ENCODE peak calls at places on chromosomes 3 and 15, in five cellular contexts. C, D, J, M and Y are unnamed samples.

GRCh38 chr3:34260991-34261365 is 462.5 kb downstream of the PDCD6IP start:
- DNase-seq in J (no peak), D (no peak), M (no peak), C (no peak), Y (no peak)

GRCh38 chr3:123419850-123420292 is 29.0 kb downstream of the ADCY5 start:
- DNase-seq in C (no peak), J (no peak), D (no peak), M (no peak), Y (peak; percentile 75)

GRCh38 chr15:77506311-77507150 is 85.8 kb downstream of the HMG20A start:
- DNase-seq in J (no peak), D (no peak), M (peak; percentile 46), C (no peak), Y (peak; percentile 49)

GRCh38 chr3:183285828-183286457 is 32.9 kb downstream of the B3GNT5 start:
- DNase-seq in J (peak; percentile 100), M (peak; percentile 100), C (no peak), D (peak; percentile 99), Y (peak; percentile 74)

GRCh38 chr3:171309906-171310359 is 150.3 kb downstream of the TNIK start:
- DNase-seq in J (peak; percentile 60), D (peak; percentile 77), M (peak; percentile 81), C (no peak), Y (no peak)

GRCh38 chr3:136728918-136729317 is 23.3 kb downstream of the STAG1 start:
- DNase-seq in J (no peak), D (peak; percentile 67), M (peak; percentile 79), C (peak; percentile 58), Y (no peak)

GRCh38 chr3:64199933-64200332 is 25.3 kb downstream of the PRICKLE2 start:
- DNase-seq in D (no peak), M (no peak), J (no peak), C (no peak), Y (no peak)

GRCh38 chr15:47717036-47717611 is at the start of gene SEMA6D:
- DNase-seq in J (no peak), M (peak; percentile 57), C (peak; percentile 91), D (peak; percentile 85), Y (peak; percentile 24)

GRCh38 chr3:187972454-187972853 is 181.5 kb upstream of the LPP start:
- DNase-seq in D (no peak), M (no peak), C (no peak), J (no peak), Y (no peak)
- H3K4me3 ChIP-seq in D (no peak overlapping the region), M (no peak overlapping the region), C (no peak overlapping the region), J (no peak overlapping the region), Y (no peak overlapping the region)

GRCh38 chr15:65254237-65254820 is 32.4 kb downstream of the PARP16 start:
- DNase-seq in M (no peak), J (no peak), D (no peak), C (no peak), Y (no peak)

GRCh38 chr15:65263313-65263712 is 23.4 kb downstream of the PARP16 start:
- DNase-seq in M (no peak), C (no peak), D (peak; percentile 52), J (no peak), Y (no peak)

GRCh38 chr15:65258370-65258769 is 28.3 kb downstream of the PARP16 start:
- DNase-seq in M (no peak), J (no peak), C (no peak), D (no peak), Y (no peak)

GRCh38 chr15:65258863-65259262 is 27.8 kb downstream of the PARP16 start:
- DNase-seq in C (no peak), J (no peak), D (no peak), M (no peak), Y (no peak)

GRCh38 chr15:65259367-65259781 is 27.3 kb downstream of the PARP16 start:
- DNase-seq in J (no peak), C (no peak), M (no peak), D (no peak), Y (no peak)
- H3K27ac ChIP-seq in J (no peak overlapping the region), C (no peak overlapping the region), M (no peak overlapping the region), D (no peak overlapping the region), Y (no peak overlapping the region)

GRCh38 chr3:71061581-71061980 is 521.9 kb downstream of the FOXP1 start:
- DNase-seq in M (no peak), C (no peak), D (no peak), J (no peak), Y (no peak)

GRCh38 chr3:71061037-71061436 is 522.5 kb downstream of the FOXP1 start:
- DNase-seq in C (no peak), J (no peak), M (no peak), D (no peak), Y (no peak)

GRCh38 chr3:71063768-71064287 is 519.7 kb downstream of the FOXP1 start:
- DNase-seq in C (peak; percentile 65), J (no peak), M (peak; percentile 79), D (peak; percentile 45), Y (peak; percentile 41)

GRCh38 chr3:71062920-71063767 is 520.4 kb downstream of the FOXP1 start:
- DNase-seq in J (no peak), C (no peak), D (peak; percentile 65), M (peak; percentile 65), Y (no peak)

DNA sequence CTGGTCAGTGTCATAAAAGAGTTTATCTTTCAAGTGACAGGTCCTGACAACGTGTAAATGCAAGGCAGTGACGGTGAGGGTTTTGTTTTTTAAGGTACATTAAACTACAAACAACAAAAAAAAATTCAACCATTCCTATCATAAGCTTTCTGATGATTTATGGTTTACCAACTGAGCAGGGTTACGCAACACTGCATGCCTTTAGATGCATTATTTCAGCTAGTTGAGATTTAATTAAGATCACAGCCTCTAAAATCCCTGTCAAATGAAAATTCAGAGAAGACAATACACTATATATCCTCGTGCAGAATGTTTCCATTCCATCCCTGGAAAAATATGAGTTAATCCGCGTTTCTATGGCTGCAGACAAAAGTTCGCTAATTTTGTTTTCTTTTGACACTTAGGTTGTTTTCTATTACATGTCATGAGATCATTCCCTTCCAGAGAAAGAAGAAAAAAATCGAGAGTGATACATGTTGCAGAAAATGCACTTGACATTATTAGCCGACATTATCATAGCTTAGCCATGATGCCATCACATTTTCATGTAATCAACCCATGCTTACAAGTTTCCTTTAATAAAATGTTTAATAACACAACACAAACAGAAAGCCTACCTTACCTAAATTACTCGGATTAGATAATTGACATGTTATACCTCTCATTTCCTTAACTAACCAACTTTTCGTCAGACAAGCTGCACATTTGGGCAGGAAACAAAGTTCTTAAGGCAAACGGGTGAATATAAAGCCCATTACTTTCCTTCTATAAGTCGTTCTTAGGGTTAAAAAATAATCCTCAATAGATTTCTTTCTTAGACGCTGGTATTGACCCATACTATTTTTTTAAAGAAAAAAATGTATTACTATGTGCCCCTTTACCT is 521.2 kb downstream of the FOXP1 start:
- DNase-seq in J (no peak), D (peak; percentile 51), C (no peak), M (no peak), Y (no peak)
- H3K4me3 ChIP-seq in J (no peak overlapping the region), D (peak overlapping the region; percentile 57), C (no peak overlapping the region), M (peak overlapping the region; percentile 62), Y (peak overlapping the region; percentile 58)

DNA sequence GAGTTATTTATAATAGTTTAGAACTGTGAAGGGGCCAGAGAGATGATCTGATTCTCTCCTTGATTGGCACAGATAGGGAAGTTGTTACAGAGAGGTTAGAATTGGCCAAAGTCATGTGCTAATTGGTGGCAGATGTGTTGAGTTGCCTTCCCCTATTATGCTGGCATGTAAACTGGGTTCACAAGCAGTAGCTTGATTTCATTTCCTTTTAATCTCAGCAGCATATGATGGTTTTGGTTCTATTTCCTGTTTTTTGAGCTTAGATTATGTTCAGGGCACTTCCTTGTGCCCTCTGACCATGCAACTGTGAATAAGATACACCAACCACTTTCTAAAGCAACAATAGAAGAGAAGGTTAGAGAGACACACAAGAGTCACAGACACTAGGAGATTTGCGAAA is 16.5 kb downstream of the HPS3 start:
- DNase-seq in M (no peak), D (no peak), C (no peak), J (no peak), Y (no peak)
- H3K27ac ChIP-seq in M (no peak overlapping the region), D (no peak overlapping the region), C (no peak overlapping the region), J (no peak overlapping the region), Y (no peak overlapping the region)

GRCh38 chr3:129514110-129514509 is 14.3 kb upstream of the RHO start:
- DNase-seq in C (no peak), M (no peak), J (no peak), D (no peak), Y (no peak)

GRCh38 chr3:129514563-129514962 is 13.9 kb upstream of the RHO start:
- DNase-seq in J (no peak), C (no peak), D (no peak), M (no peak), Y (no peak)

GRCh38 chr3:129513705-129514104 is 14.7 kb upstream of the RHO start:
- DNase-seq in D (no peak), J (no peak), C (no peak), M (no peak), Y (no peak)

GRCh38 chr3:129517516-129517915 is 10.9 kb upstream of the RHO start:
- DNase-seq in C (no peak), J (no peak), D (no peak), M (no peak), Y (no peak)

DNA sequence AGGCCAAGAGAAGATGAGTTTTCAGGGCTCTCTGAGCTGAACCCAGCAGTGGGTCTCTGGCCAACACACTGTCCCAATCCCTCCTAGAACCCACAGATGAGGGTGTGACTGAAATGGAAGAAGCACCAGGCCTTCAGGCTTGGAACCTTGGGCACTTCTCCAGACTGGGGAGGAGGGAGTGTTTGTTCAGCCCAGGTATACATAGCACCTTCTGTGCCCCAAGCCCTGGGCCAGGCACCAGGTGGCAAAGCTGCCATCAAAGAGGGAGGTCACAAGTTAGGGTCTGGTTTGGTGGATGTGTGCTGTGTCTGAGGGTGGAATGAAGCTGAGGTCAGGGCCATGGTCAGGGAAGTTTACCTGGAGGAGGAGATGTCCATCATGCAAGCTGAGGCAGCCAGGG is 15.8 kb upstream of the RHO start:
- DNase-seq in M (no peak), J (no peak), C (no peak), D (no peak), Y (no peak)
- H3K4me3 ChIP-seq in M (no peak overlapping the region), J (no peak overlapping the region), C (no peak overlapping the region), D (no peak overlapping the region), Y (no peak overlapping the region)

GRCh38 chr3:21789730-21790129 is 38.7 kb upstream of the ZNF385D start:
- DNase-seq in J (no peak), D (no peak), M (no peak), C (no peak), Y (no peak)
- H3K27ac ChIP-seq in J (no peak overlapping the region), D (no peak overlapping the region), M (no peak overlapping the region), C (no peak overlapping the region), Y (no peak overlapping the region)